ENCODE peak calls at places on chromosomes 16 and 17, in four cellular contexts. G, K, B and J are unnamed samples.

GRCh38 chr17:18070861-18071340 is 16.8 kb upstream of the DRG2 start:
- DNase-seq in G (peak), K (peak), B (no peak), J (no peak)

GRCh38 chr16:50096791-50097190 is 31.0 kb downstream of the HEATR3 start:
- DNase-seq in G (no peak), K (no peak), B (no peak), J (no peak)

GRCh38 chr17:2894782-2895181 is 98.5 kb downstream of the RAP1GAP2 start:
- DNase-seq in G (no peak), K (no peak), B (no peak), J (no peak)

GRCh38 chr17:81251943-81252301 is 12.8 kb downstream of the NDUFAF8 start:
- DNase-seq in G (no peak), K (no peak), B (no peak), J (no peak)

GRCh38 chr16:86355538-86355937 is 154.8 kb upstream of the FOXF1 start:
- DNase-seq in G (no peak), K (no peak), B (no peak), J (no peak)

GRCh38 chr16:526181-527014 is 1.1 kb upstream of the CAPN15 start:
- DNase-seq in G (peak), K (peak), B (no peak), J (no peak)

GRCh38 chr17:69466451-69466850 is 52.0 kb downstream of the MAP2K6 start:
- DNase-seq in G (no peak), K (no peak), B (no peak), J (no peak)

GRCh38 chr16:82671743-82672142 is 45.0 kb downstream of the CDH13 start:
- DNase-seq in G (peak), K (no peak), B (no peak), J (no peak)

GRCh38 chr17:7403043-7403901 is 625 bp downstream of the TMEM256 start:
- DNase-seq in G (peak), K (no peak), B (no peak), J (no peak)

GRCh38 chr17:40480501-40481003 is 20.9 kb downstream of the TNS4 start:
- DNase-seq in G (no peak), K (peak), B (peak), J (no peak)

GRCh38 chr17:69047368-69048263 is 13.1 kb downstream of the ABCA9 start:
- DNase-seq in G (peak), K (peak), B (no peak), J (no peak)

GRCh38 chr17:39673335-39674081 is 5.3 kb downstream of the PNMT start:
- DNase-seq in G (no peak), K (no peak), B (no peak), J (no peak)

GRCh38 chr17:80047176-80047575 is 10.7 kb downstream of the CCDC40 start:
- DNase-seq in G (no peak), K (no peak), B (no peak), J (no peak)

GRCh38 chr16:87918866-87919680 is 17.3 kb downstream of the CA5A start:
- DNase-seq in G (no peak), K (no peak), B (no peak), J (no peak)

GRCh38 chr16:27795992-27796614 is 246.2 kb downstream of the KATNIP start:
- DNase-seq in G (peak), K (peak), B (no peak), J (no peak)

GRCh38 chr17:5877948-5878347 is 192.2 kb upstream of the WSCD1 start:
- DNase-seq in G (no peak), K (no peak), B (no peak), J (no peak)

GRCh38 chr17:81040791-81041337 is 5.9 kb downstream of the BAIAP2 start:
- DNase-seq in G (peak), K (no peak), B (no peak), J (peak)

DNA sequence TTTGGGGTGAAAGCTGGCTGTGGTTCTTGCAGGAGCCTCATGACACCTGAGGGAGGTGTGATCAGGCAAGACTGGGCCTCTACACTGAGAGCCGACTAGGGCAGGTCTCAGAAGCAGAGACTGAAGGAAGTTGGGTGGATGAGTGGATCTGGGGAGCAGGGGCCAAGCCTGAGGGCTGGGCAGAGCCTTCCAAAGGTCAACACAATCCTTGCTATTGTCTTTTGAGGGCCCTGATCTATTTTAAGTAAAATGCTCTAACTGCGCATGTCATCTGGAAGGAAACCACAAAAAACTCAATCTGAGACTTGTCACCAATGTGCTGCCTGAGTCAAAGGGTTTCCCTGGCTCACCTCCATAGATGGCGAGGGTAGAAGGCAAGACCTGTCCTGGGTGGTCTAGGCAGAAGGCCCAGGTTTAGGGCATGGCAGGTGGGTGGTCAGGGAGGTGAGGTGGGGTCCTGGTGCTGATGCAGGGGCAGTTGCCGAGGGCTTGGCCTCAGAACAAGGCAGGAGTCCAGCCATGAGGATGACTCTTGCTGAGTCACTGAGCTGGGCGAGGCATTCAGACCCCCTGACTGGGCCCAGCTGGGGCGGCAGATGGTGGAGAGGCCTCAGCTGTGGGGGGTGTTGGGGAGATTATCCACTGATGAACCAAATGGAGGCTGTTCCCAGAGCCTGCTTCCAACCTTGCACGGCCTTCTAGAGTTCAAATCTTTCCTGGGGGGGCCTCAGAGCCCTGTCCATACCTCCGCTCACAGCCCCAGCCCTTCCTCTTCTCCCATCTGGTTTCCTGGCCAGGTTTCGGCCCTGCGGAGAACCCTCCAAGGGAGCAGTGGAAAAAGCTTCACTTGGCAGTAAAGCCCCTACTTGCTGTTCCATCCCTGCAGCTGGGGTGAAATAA is 5.1 kb downstream of the MVP start:
- DNase-seq in G (peak), K (no peak), B (no peak), J (peak)
- TF ChIP-seq POLR2AphosphoS5 in G (no peak), K (no peak), B (no peak), J (no peak)

GRCh38 chr17:73882590-73882989 is 238.3 kb upstream of the SDK2 start:
- DNase-seq in G (no peak), K (no peak), B (no peak), J (no peak)
- TF ChIP-seq SPI1 in G (no peak), K (no peak), B (no peak), J (no peak)

DNA sequence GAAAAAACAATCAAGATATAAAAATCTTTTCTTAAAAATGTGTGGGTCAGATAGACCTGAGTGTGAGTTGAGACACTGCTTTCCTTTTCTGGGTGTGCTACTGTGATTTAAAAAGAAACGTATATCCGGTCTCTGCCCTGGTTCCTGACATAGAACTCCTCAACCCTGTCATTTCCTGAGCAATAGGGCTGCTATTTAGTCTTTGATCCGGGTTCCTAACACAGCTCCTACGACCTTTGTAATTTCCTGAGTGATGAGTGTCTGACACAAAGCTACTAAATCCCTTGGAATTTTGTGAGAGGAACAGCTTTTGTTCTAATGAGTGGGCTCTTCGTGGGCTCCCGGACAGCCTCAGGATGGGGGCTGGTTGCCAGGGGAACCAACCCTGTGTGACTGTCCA is 93.9 kb upstream of the FA2H start:
- DNase-seq in G (no peak), K (no peak), B (no peak), J (no peak)
- TF ChIP-seq POLR2AphosphoS5 in G (no peak), K (no peak), B (no peak), J (no peak)

GRCh38 chr17:56098746-56099145 is 54.5 kb upstream of the ANKFN1 start:
- DNase-seq in G (no peak), K (no peak), B (no peak), J (no peak)

GRCh38 chr17:56099649-56100048 is 53.6 kb upstream of the ANKFN1 start:
- DNase-seq in G (no peak), K (no peak), B (no peak), J (no peak)

GRCh38 chr17:56096026-56096807 is 57.1 kb upstream of the ANKFN1 start:
- DNase-seq in G (no peak), K (no peak), B (no peak), J (no peak)
- TF ChIP-seq SPI1 in G (no peak), K (no peak), B (no peak), J (no peak)

DNA sequence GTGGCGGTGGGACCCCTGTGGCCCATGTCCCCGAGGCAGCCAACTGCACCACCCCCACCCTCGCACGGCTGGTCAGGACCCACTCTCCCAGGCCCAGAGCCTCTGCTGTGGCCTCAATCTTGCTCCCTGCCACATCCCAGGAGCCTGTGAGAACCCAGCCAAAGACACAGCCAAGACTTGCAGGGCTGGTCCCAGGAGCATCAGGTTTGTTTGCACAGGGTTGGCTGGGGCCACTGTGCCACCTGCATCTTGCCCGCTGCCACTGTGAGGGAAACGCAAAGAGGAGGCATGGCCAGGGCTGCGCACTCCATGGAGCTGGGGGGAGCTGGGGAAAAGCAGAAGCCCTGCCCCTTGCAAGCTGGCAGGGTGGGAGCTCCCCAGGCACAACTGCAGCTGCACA is 92.5 kb downstream of the SSH2 start:
- DNase-seq in G (no peak), K (no peak), B (no peak), J (no peak)
- TF ChIP-seq POLR2AphosphoS5 in G (no peak), K (no peak), B (no peak), J (no peak)

DNA sequence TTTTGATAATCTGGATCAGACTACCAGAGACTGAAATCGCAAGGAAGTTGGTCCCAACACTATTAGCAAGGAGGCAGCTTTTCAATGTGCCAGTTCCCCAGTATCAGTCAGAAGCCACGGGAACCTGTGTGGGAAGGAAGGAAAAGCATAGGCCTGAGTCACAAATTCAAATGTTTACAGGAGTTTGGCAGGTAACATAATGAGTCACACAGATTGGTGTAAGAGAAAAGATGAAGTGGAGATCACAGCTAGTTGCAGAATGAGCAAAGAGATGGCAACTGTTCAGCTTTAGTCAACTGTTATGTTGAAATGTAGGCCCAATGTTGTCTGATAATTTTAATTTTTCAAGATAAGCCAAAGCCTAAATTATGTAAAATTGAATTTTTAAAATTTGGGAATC is 28.1 kb upstream of the ITGA2B start:
- DNase-seq in G (no peak), K (no peak), B (peak), J (peak)
- TF ChIP-seq SPI1 in G (no peak), K (no peak), B (peak), J (peak)